ENCODE peak calls at places on chromosomes 5 and 9, in eight cellular contexts. A is CD4-positive, alpha-beta T cell; R is IMR-90; H is heart right ventricle; U is left ventricle myocardium inferior; S is uterus; X is coronary artery; C is SK-N-SH. O is an unnamed sample.

GRCh38 chr5:76415855-76416254 is 12.8 kb downstream of the IQGAP2 start:
- DNase-seq in A (no peak), X (no peak), H (no peak), U (no peak), R (no peak), C (no peak), S (no peak), O (no peak)

GRCh38 chr5:129118405-129118804 is 23.9 kb downstream of the ISOC1 start:
- DNase-seq in C (no peak), U (no peak), X (no peak), A (no peak), H (no peak), R (peak), S (no peak), O (no peak)

GRCh38 chr5:169347786-169348185 is 46.8 kb upstream of the SLIT3 start:
- DNase-seq in H (no peak), A (no peak), C (no peak), R (no peak), S (no peak), U (no peak), X (no peak), O (no peak)

GRCh38 chr5:2508514-2508913 is 243.0 kb downstream of the IRX2 start:
- DNase-seq in U (no peak), A (no peak), C (no peak), X (peak), S (no peak), H (no peak), R (no peak), O (no peak)

GRCh38 chr5:60703944-60704343 is 4.0 kb upstream of the DEPDC1B start:
- DNase-seq in C (no peak), X (no peak), H (no peak), S (no peak), A (no peak), R (no peak), U (no peak), O (no peak)

GRCh38 chr5:138664276-138664943 is 88.8 kb upstream of the CTNNA1 start:
- DNase-seq in S (no peak), C (no peak), R (peak), X (no peak), U (no peak), H (no peak), A (no peak), O (no peak)

GRCh38 chr9:97868859-97869258 is 15.8 kb downstream of the FOXE1 start:
- DNase-seq in C (no peak), S (no peak), H (no peak), A (no peak), X (no peak), R (no peak), U (no peak), O (no peak)

GRCh38 chr5:172110921-172111873 is 76.8 kb downstream of the STK10 start:
- DNase-seq in U (no peak), X (no peak), A (peak), S (no peak), C (peak), R (peak), H (no peak), O (peak)

GRCh38 chr5:35442916-35443639 is 174.6 kb upstream of the SPEF2 start:
- DNase-seq in X (no peak), H (no peak), C (no peak), R (no peak), A (no peak), S (no peak), U (no peak), O (no peak)

GRCh38 chr5:154985126-154985525 is 28.4 kb upstream of the KIF4B start:
- DNase-seq in U (no peak), C (no peak), R (no peak), H (no peak), A (no peak), S (no peak), X (no peak), O (no peak)

GRCh38 chr5:178232124-178232919 is at the start of gene PHYKPL:
- DNase-seq in C (peak), X (peak), H (peak), U (peak), R (peak), A (peak), S (peak), O (peak)

GRCh38 chr5:177545487-177546261 is 8.7 kb downstream of the FAM193B start:
- DNase-seq in C (no peak), X (peak), S (peak), U (peak), R (peak), A (no peak), H (peak), O (peak)

GRCh38 chr5:178489281-178489976 is 100.8 kb downstream of the COL23A1 start:
- DNase-seq in X (no peak), A (no peak), S (no peak), H (no peak), U (no peak), R (no peak), C (no peak), O (no peak)

GRCh38 chr5:132417010-132417439 is 47.5 kb downstream of the SLC22A5 start:
- DNase-seq in X (no peak), U (peak), C (no peak), S (no peak), R (no peak), A (no peak), H (no peak), O (peak)

GRCh38 chr5:158943057-158943456 is 156.7 kb downstream of the EBF1 start:
- DNase-seq in H (peak), X (no peak), S (no peak), R (peak), A (no peak), U (peak), C (no peak), O (no peak)

GRCh38 chr9:116873937-116874900 is 187.1 kb downstream of the TRIM32 start:
- DNase-seq in X (no peak), C (no peak), R (no peak), S (no peak), H (no peak), U (no peak), A (no peak), O (no peak)

GRCh38 chr9:117636681-117637080 is 67.5 kb upstream of the TLR4 start:
- DNase-seq in X (no peak), R (no peak), C (no peak), S (no peak), H (no peak), A (no peak), U (no peak), O (no peak)

GRCh38 chr9:116207371-116208111 is 54.0 kb downstream of the PAPPA start:
- DNase-seq in A (no peak), R (no peak), H (no peak), X (no peak), U (no peak), C (no peak), S (no peak), O (no peak)

GRCh38 chr5:31981361-31981955 is 192.7 kb downstream of the GOLPH3 start:
- DNase-seq in A (no peak), S (no peak), C (no peak), X (no peak), H (no peak), U (no peak), R (no peak), O (no peak)

GRCh38 chr5:52876456-52876855 is 88.7 kb downstream of the ITGA1 start:
- DNase-seq in S (no peak), U (no peak), X (no peak), H (no peak), R (peak), C (no peak), A (no peak), O (no peak)

GRCh38 chr5:52880541-52880940 is 92.8 kb downstream of the ITGA1 start:
- DNase-seq in C (no peak), S (no peak), X (no peak), U (no peak), R (no peak), A (no peak), H (no peak), O (no peak)

GRCh38 chr5:52875827-52876226 is 88.1 kb downstream of the ITGA1 start:
- DNase-seq in U (no peak), X (no peak), H (peak), S (no peak), R (no peak), A (no peak), C (no peak), O (no peak)

GRCh38 chr5:52881468-52881867 is 93.8 kb downstream of the ITGA1 start:
- DNase-seq in H (no peak), R (no peak), S (no peak), U (no peak), X (no peak), C (no peak), A (no peak), O (no peak)

DNA sequence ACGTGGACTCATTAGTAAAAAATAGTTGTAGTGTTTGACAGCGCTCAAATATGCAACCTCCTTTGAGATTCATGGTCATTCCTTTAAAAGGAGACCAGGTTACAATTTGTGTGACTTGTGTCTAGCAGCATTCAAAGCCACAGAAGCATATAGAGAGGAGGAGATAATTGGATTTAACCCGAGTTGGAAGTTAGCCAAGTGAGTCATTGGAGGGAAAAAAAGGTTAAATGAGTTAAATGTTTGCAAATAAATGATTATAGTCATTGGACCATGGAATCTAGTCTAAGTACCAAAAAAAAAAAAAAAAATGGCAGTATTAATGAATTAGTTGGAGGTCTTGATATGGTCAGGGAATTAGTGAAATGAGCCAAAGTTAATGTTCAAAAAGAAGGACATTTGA is 91.0 kb downstream of the ITGA1 start:
- DNase-seq in H (no peak), R (peak), S (no peak), U (no peak), C (no peak), A (no peak), X (no peak), O (no peak)
- TF ChIP-seq CTCF in H (no peak), R (no peak), S (no peak), U (no peak), C (no peak), A (no peak), X (no peak), O (no peak)

DNA sequence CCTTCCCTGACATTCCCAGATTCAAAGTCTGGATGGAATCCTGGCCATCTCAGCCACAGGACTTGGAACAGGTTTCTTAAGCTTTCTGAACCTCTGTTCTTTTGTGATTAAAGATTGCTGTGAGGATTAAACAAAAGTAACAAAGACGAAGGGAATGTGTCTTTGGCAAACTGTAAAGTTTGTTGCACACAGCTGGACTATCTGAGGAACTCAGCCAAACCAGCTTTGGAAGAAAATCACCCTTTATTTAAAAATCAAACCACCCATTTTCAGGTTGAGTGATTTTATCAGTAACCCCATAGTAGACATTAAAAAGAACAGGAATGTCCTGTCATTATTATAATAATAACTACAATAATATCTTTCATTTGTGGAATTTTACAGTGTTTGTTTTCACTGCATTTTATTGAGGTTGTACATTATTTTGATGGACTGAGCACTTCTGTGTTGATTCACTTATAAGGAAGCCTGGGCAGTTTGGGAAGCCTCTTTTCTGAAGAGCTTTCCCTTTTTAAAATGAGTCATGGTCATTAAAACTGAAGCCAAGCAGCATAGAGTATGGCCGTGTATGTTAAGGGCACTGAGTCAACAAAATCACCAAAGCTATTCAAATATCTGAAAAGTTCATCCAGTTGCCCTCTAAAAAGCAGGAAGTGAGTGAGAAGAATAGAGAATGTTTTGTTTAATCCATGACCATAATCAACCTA is 310.2 kb downstream of the AGTPBP1 start:
- DNase-seq in H (no peak), C (no peak), X (no peak), R (no peak), U (no peak), S (no peak), A (no peak), O (no peak)
- H3K27ac ChIP-seq in H (no peak), C (peak), X (no peak), R (no peak), U (peak), S (no peak), A (no peak), O (peak)

GRCh38 chr5:98349990-98350365 is 423.5 kb upstream of the RGMB start:
- DNase-seq in H (no peak), X (no peak), C (no peak), A (no peak), R (no peak), U (no peak), S (no peak), O (no peak)

GRCh38 chr5:98349251-98349989 is 424.0 kb upstream of the RGMB start:
- DNase-seq in H (no peak), X (no peak), A (no peak), U (no peak), C (no peak), S (no peak), R (peak), O (no peak)
- TF ChIP-seq CTCF in H (peak), X (no peak), A (no peak), U (no peak), C (peak), S (no peak), R (peak), O (no peak)

GRCh38 chr9:86128235-86128822 is 29.0 kb upstream of the GOLM1 start:
- DNase-seq in S (no peak), A (no peak), X (no peak), C (no peak), U (no peak), R (no peak), H (no peak), O (no peak)
- H3K27ac ChIP-seq in S (no peak), A (no peak), X (no peak), C (no peak), U (no peak), R (no peak), H (no peak), O (no peak)

GRCh38 chr9:95817205-95817604 is 58.3 kb upstream of the ERCC6L2 start:
- DNase-seq in U (no peak), X (no peak), R (no peak), A (no peak), C (no peak), S (no peak), H (no peak), O (no peak)
- TF ChIP-seq CTCF in U (no peak), X (no peak), R (no peak), A (no peak), C (no peak), S (no peak), H (no peak), O (no peak)

O was measured in left lung.